ENCODE peak calls at places on chromosomes 2 and 18, in six cellular contexts. B, A, V, E, I and R are unnamed samples.
A peak's percentile ranks its signal among the peaks of the same experiment; 100 is the strongest.

GRCh38 chr2:25700221-25700660 is 26.9 kb upstream of the DTNB start:
- DNase-seq in B (no peak), A (peak; percentile 54), V (peak; percentile 70), E (peak; percentile 94), I (peak; percentile 67), R (peak; percentile 11)

GRCh38 chr18:67428805-67429204 is 87.7 kb downstream of the DSEL start:
- DNase-seq in B (no peak), A (peak; percentile 51), V (peak; percentile 5), E (peak; percentile 84), I (peak; percentile 39), R (no peak)

GRCh38 chr18:55510809-55511208 is 77.2 kb downstream of the TCF4 start:
- DNase-seq in B (peak; percentile 32), A (peak; percentile 44), V (no peak), E (peak; percentile 51), I (peak; percentile 68), R (peak; percentile 78)

GRCh38 chr2:1854747-1855146 is 110.4 kb upstream of the PXDN start:
- DNase-seq in B (no peak), A (peak; percentile 12), V (peak; percentile 72), E (peak; percentile 30), I (no peak), R (peak; percentile 9)

GRCh38 chr2:29314816-29315571 is 199.8 kb downstream of the CLIP4 start:
- DNase-seq in B (no peak), A (no peak), V (peak; percentile 40), E (peak; percentile 59), I (no peak), R (no peak)

GRCh38 chr2:36663851-36664715 is 32.4 kb upstream of the VIT start:
- DNase-seq in B (no peak), A (peak; percentile 64), V (peak; percentile 75), E (peak; percentile 76), I (peak; percentile 69), R (peak; percentile 51)

GRCh38 chr18:45645610-45646009 is 30.3 kb downstream of the SLC14A2 start:
- DNase-seq in B (no peak), A (no peak), V (no peak), E (no peak), I (no peak), R (no peak)

GRCh38 chr2:168175469-168175868 is 71.9 kb downstream of the STK39 start:
- DNase-seq in B (no peak), A (no peak), V (no peak), E (no peak), I (no peak), R (no peak)

GRCh38 chr2:134609924-134610498 is 108.8 kb downstream of the TMEM163 start:
- DNase-seq in B (no peak), A (no peak), V (no peak), E (no peak), I (no peak), R (no peak)

GRCh38 chr2:186855216-186855615 is 6.2 kb upstream of the ZSWIM2 start:
- DNase-seq in B (no peak), A (no peak), V (no peak), E (no peak), I (no peak), R (no peak)

GRCh38 chr2:79511320-79511951 is 1.4 kb upstream of the CTNNA2 start:
- DNase-seq in B (no peak), A (no peak), V (peak; percentile 87), E (peak; percentile 39), I (no peak), R (no peak)

GRCh38 chr2:109376796-109377495 is 236.8 kb downstream of the SEPTIN10 start:
- DNase-seq in B (no peak), A (no peak), V (no peak), E (no peak), I (no peak), R (no peak)

GRCh38 chr2:1721706-1722483 is 22.4 kb downstream of the PXDN start:
- DNase-seq in B (no peak), A (peak; percentile 81), V (no peak), E (peak; percentile 87), I (no peak), R (no peak)

GRCh38 chr2:182581196-182581935 is 134.7 kb upstream of the DNAJC10 start:
- DNase-seq in B (no peak), A (no peak), V (no peak), E (no peak), I (no peak), R (peak; percentile 9)

GRCh38 chr2:237652854-237653253 is 25.5 kb downstream of the LRRFIP1 start:
- DNase-seq in B (no peak), A (no peak), V (no peak), E (no peak), I (no peak), R (no peak)

GRCh38 chr2:223944166-223944703 is 900 bp downstream of the WDFY1 start:
- DNase-seq in B (no peak), A (no peak), V (peak; percentile 60), E (peak; percentile 44), I (no peak), R (no peak)

GRCh38 chr2:191025155-191025554 is 11.2 kb upstream of the STAT1 start:
- DNase-seq in B (no peak), A (no peak), V (no peak), E (no peak), I (no peak), R (no peak)

GRCh38 chr2:203623104-203623503 is 83.3 kb upstream of the CD28 start:
- DNase-seq in B (peak; percentile 86), A (peak; percentile 90), V (peak; percentile 58), E (peak; percentile 38), I (peak; percentile 96), R (peak; percentile 95)

GRCh38 chr2:9793918-9794717 is 49.2 kb upstream of the TAF1B start:
- DNase-seq in B (no peak), A (no peak), V (no peak), E (no peak), I (no peak), R (no peak)

GRCh38 chr2:50181212-50181611 is 850.7 kb downstream of the NRXN1 start:
- DNase-seq in B (no peak), A (no peak), V (peak; percentile 10), E (no peak), I (no peak), R (no peak)

GRCh38 chr2:77443076-77443475 is 79.1 kb downstream of the LRRTM4 start:
- DNase-seq in B (no peak), A (no peak), V (no peak), E (peak; percentile 6), I (no peak), R (no peak)

GRCh38 chr2:55827855-55828254 is 95.7 kb downstream of the EFEMP1 start:
- DNase-seq in B (no peak), A (no peak), V (no peak), E (peak; percentile 49), I (no peak), R (no peak)

GRCh38 chr18:75548353-75548752 is 120.8 kb upstream of the SMIM21 start:
- DNase-seq in B (no peak), A (no peak), V (peak; percentile 38), E (no peak), I (no peak), R (no peak)

GRCh38 chr2:198173242-198173641 is 368.8 kb downstream of the PLCL1 start:
- DNase-seq in B (no peak), A (no peak), V (no peak), E (no peak), I (no peak), R (no peak)

DNA sequence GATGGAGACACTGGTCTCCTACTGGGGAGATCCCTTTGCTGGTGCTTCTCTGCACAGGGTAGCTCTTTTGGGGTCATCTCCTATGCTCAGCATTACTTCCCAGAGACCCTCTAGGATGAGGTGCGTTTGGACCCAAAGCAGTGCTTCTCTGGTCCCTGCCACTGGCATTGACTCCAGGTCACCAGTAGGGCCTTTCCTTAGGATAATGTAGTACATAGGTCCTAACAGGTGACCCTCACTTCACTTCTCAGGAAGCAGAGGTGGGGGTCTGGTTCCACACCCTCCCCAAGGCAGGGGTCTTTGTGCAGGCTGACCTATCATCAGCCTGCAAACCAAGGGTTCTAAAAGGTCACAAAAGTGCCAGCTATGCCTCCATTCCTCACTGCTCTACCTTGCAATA is 145.8 kb upstream of the HS6ST1 start:
- DNase-seq in B (no peak), A (no peak), V (no peak), E (no peak), I (no peak), R (no peak)
- H3K4me3 ChIP-seq in B (no peak overlapping the region), A (no peak overlapping the region), V (no peak overlapping the region), E (no peak overlapping the region), I (no peak overlapping the region), R (no peak overlapping the region)

DNA sequence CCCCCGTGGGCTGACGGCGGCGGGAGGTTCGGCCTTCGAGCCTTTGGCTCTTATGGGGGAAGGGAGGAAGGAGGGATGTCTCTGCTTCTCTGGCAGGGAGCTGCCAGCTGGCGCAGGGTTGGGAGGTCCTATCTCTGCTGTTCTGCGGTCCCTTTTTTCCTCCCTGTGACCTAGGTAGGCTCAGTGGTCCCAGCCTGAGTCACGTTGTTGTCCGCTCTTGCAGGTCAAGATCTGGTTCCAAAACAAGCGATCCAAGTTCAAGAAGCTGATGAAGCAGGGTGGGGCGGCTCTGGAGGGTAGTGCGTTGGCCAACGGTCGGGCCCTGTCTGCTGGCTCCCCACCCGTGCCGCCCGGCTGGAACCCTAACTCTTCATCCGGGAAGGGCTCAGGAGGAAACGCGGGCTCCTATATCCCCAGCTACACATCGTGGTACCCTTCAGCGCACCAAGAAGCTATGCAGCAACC is 2.5 kb downstream of the DLX1 start:
- DNase-seq in B (no peak), A (no peak), V (no peak), E (no peak), I (no peak), R (no peak)
- H3K4me3 ChIP-seq in B (peak overlapping the region; percentile 63), A (no peak overlapping the region), V (no peak overlapping the region), E (no peak overlapping the region), I (peak overlapping the region; percentile 72), R (peak overlapping the region; percentile 68)

GRCh38 chr18:37309861-37310260 is 255.7 kb downstream of the CELF4 start:
- DNase-seq in B (no peak), A (no peak), V (no peak), E (no peak), I (no peak), R (no peak)
- H3K4me3 ChIP-seq in B (no peak overlapping the region), A (no peak overlapping the region), V (no peak overlapping the region), E (no peak overlapping the region), I (no peak overlapping the region), R (no peak overlapping the region)

GRCh38 chr18:78900938-78901909 is 78.4 kb upstream of the SALL3 start:
- DNase-seq in B (no peak), A (no peak), V (no peak), E (no peak), I (no peak), R (no peak)

GRCh38 chr18:78902795-78903435 is 76.7 kb upstream of the SALL3 start:
- DNase-seq in B (no peak), A (no peak), V (no peak), E (no peak), I (no peak), R (no peak)

GRCh38 chr18:78904179-78904531 is 75.5 kb upstream of the SALL3 start:
- DNase-seq in B (no peak), A (no peak), V (no peak), E (no peak), I (no peak), R (no peak)

GRCh38 chr18:78903436-78904178 is 76.0 kb upstream of the SALL3 start:
- DNase-seq in B (no peak), A (no peak), V (no peak), E (no peak), I (no peak), R (no peak)

GRCh38 chr18:78901923-78902794 is 77.5 kb upstream of the SALL3 start:
- DNase-seq in B (no peak), A (no peak), V (no peak), E (no peak), I (no peak), R (no peak)
- H3K4me3 ChIP-seq in B (no peak overlapping the region), A (no peak overlapping the region), V (no peak overlapping the region), E (no peak overlapping the region), I (no peak overlapping the region), R (no peak overlapping the region)